ENCODE peak calls at places on chromosomes 13 and 19, in five cellular contexts. One of them, this sample, is unnamed.

GRCh38 chr19:11106477-11106876 is 17.2 kb downstream of the LDLR start:
- DNase-seq in CD8-positive, alpha-beta T cell: no peak
- DNase-seq in skeletal muscle cell: no peak
- DNase-seq in thoracic aorta: no peak
- DNase-seq in Peyer's patch: peak; percentile 64
- DNase-seq in this sample: no peak

GRCh38 chr13:110360598-110360997 is 53.5 kb downstream of the COL4A2 start:
- DNase-seq in CD8-positive, alpha-beta T cell: no peak
- DNase-seq in skeletal muscle cell: no peak
- DNase-seq in Peyer's patch: no peak
- DNase-seq in thoracic aorta: no peak
- DNase-seq in this sample: no peak

GRCh38 chr13:25911020-25911419 is 140.8 kb downstream of the SHISA2 start:
- DNase-seq in CD8-positive, alpha-beta T cell: no peak
- DNase-seq in Peyer's patch: no peak
- DNase-seq in thoracic aorta: no peak
- DNase-seq in skeletal muscle cell: no peak
- DNase-seq in this sample: no peak

GRCh38 chr13:23561261-23561660 is 9.0 kb upstream of the TNFRSF19 start:
- DNase-seq in thoracic aorta: no peak
- DNase-seq in skeletal muscle cell: no peak
- DNase-seq in CD8-positive, alpha-beta T cell: no peak
- DNase-seq in Peyer's patch: no peak
- DNase-seq in this sample: no peak

GRCh38 chr13:65292488-65292901 is 1937.6 kb downstream of the PCDH9 start:
- DNase-seq in thoracic aorta: no peak
- DNase-seq in skeletal muscle cell: peak; percentile 47
- DNase-seq in Peyer's patch: no peak
- DNase-seq in CD8-positive, alpha-beta T cell: no peak
- DNase-seq in this sample: peak; percentile 25

GRCh38 chr13:99894835-99895427 is 76.6 kb downstream of the ZIC5 start:
- DNase-seq in CD8-positive, alpha-beta T cell: no peak
- DNase-seq in skeletal muscle cell: no peak
- DNase-seq in thoracic aorta: no peak
- DNase-seq in Peyer's patch: no peak
- DNase-seq in this sample: no peak

GRCh38 chr19:3494051-3494450 is 6.4 kb downstream of the DOHH start:
- DNase-seq in Peyer's patch: no peak
- DNase-seq in thoracic aorta: no peak
- DNase-seq in skeletal muscle cell: no peak
- DNase-seq in CD8-positive, alpha-beta T cell: no peak
- DNase-seq in this sample: no peak

GRCh38 chr19:28882818-28883217 is 330.1 kb downstream of the UQCRFS1 start:
- DNase-seq in Peyer's patch: no peak
- DNase-seq in skeletal muscle cell: no peak
- DNase-seq in CD8-positive, alpha-beta T cell: no peak
- DNase-seq in thoracic aorta: no peak
- DNase-seq in this sample: no peak

GRCh38 chr13:30164141-30164540 is 143.2 kb downstream of the KATNAL1 start:
- DNase-seq in thoracic aorta: no peak
- DNase-seq in Peyer's patch: no peak
- DNase-seq in CD8-positive, alpha-beta T cell: no peak
- DNase-seq in skeletal muscle cell: no peak
- DNase-seq in this sample: no peak

GRCh38 chr19:29211562-29212416 is 1.2 kb downstream of the UQCRFS1 start:
- DNase-seq in thoracic aorta: no peak
- DNase-seq in CD8-positive, alpha-beta T cell: no peak
- DNase-seq in Peyer's patch: no peak
- DNase-seq in skeletal muscle cell: no peak
- DNase-seq in this sample: no peak

GRCh38 chr13:92804346-92804745 is 422.3 kb upstream of the GPC6 start:
- DNase-seq in Peyer's patch: no peak
- DNase-seq in skeletal muscle cell: no peak
- DNase-seq in CD8-positive, alpha-beta T cell: no peak
- DNase-seq in thoracic aorta: no peak
- DNase-seq in this sample: no peak

GRCh38 chr19:55479451-55480230 is 3.2 kb downstream of the ZNF628 start:
- DNase-seq in CD8-positive, alpha-beta T cell: no peak
- DNase-seq in Peyer's patch: no peak
- DNase-seq in thoracic aorta: no peak
- DNase-seq in skeletal muscle cell: no peak
- DNase-seq in this sample: no peak

GRCh38 chr13:26555413-26555812 is 2.1 kb upstream of the WASF3 start:
- DNase-seq in CD8-positive, alpha-beta T cell: no peak
- DNase-seq in thoracic aorta: no peak
- DNase-seq in skeletal muscle cell: no peak
- DNase-seq in Peyer's patch: no peak
- DNase-seq in this sample: no peak

GRCh38 chr19:1852294-1852646 is 4.0 kb upstream of the REXO1 start:
- DNase-seq in skeletal muscle cell: no peak
- DNase-seq in Peyer's patch: no peak
- DNase-seq in thoracic aorta: no peak
- DNase-seq in CD8-positive, alpha-beta T cell: no peak
- DNase-seq in this sample: no peak

GRCh38 chr19:48757741-48758144 is 2.4 kb downstream of the FGF21 start:
- DNase-seq in thoracic aorta: no peak
- DNase-seq in skeletal muscle cell: no peak
- DNase-seq in CD8-positive, alpha-beta T cell: no peak
- DNase-seq in Peyer's patch: no peak
- DNase-seq in this sample: no peak

GRCh38 chr19:29680937-29681336 is 15.7 kb downstream of the PLEKHF1 start:
- DNase-seq in skeletal muscle cell: no peak
- DNase-seq in CD8-positive, alpha-beta T cell: no peak
- DNase-seq in thoracic aorta: no peak
- DNase-seq in Peyer's patch: no peak
- DNase-seq in this sample: no peak

GRCh38 chr13:60013166-60013565 is 150.6 kb downstream of the DIAPH3 start:
- DNase-seq in thoracic aorta: no peak
- DNase-seq in Peyer's patch: no peak
- DNase-seq in skeletal muscle cell: no peak
- DNase-seq in CD8-positive, alpha-beta T cell: no peak
- DNase-seq in this sample: no peak

GRCh38 chr13:44068169-44068568 is 188.5 kb downstream of the LACC1 start:
- DNase-seq in thoracic aorta: no peak
- DNase-seq in Peyer's patch: no peak
- DNase-seq in CD8-positive, alpha-beta T cell: no peak
- DNase-seq in skeletal muscle cell: peak; percentile 39
- DNase-seq in this sample: no peak

GRCh38 chr13:36090592-36090991 is 40.6 kb downstream of the DCLK1 start:
- DNase-seq in Peyer's patch: no peak
- DNase-seq in skeletal muscle cell: no peak
- DNase-seq in CD8-positive, alpha-beta T cell: no peak
- DNase-seq in thoracic aorta: no peak
- DNase-seq in this sample: no peak

GRCh38 chr19:38647966-38648788 is 728 bp downstream of the ACTN4 start:
- DNase-seq in skeletal muscle cell: no peak
- DNase-seq in Peyer's patch: no peak
- DNase-seq in thoracic aorta: no peak
- DNase-seq in CD8-positive, alpha-beta T cell: no peak
- DNase-seq in this sample: no peak

GRCh38 chr19:54298357-54299125 is 14.4 kb downstream of the LILRA5 start:
- DNase-seq in Peyer's patch: no peak
- DNase-seq in CD8-positive, alpha-beta T cell: no peak
- DNase-seq in skeletal muscle cell: no peak
- DNase-seq in thoracic aorta: no peak
- DNase-seq in this sample: no peak

GRCh38 chr19:4730740-4731171 is 7.1 kb upstream of the DPP9 start:
- DNase-seq in thoracic aorta: no peak
- DNase-seq in Peyer's patch: peak; percentile 72
- DNase-seq in CD8-positive, alpha-beta T cell: peak; percentile 74
- DNase-seq in skeletal muscle cell: no peak
- DNase-seq in this sample: peak; percentile 25

This sample was measured in cerebellar cortex.